ENCODE peak calls at places on chromosome 22, in five cellular contexts. N is Peyer's patch, K is heart left ventricle, G is esophagus squamous epithelium, L is transverse colon. R is an unnamed sample.

GRCh38 chr22:19431641-19432091 is at the start of gene HIRA:
- DNase-seq in N (peak), K (peak), G (no peak), L (peak), R (peak)

GRCh38 chr22:47629273-47629711 is 866.8 kb downstream of the TBC1D22A start:
- DNase-seq in N (no peak), K (no peak), G (no peak), L (no peak), R (peak)

GRCh38 chr22:47943729-47944700 is 1181.6 kb downstream of the TBC1D22A start:
- DNase-seq in N (no peak), K (no peak), G (no peak), L (no peak), R (no peak)

GRCh38 chr22:22248878-22249277 is 4.3 kb downstream of the VPREB1 start:
- DNase-seq in N (no peak), K (no peak), G (no peak), L (no peak), R (no peak)

GRCh38 chr22:44570476-44571445 is 72.7 kb upstream of the RTL6 start:
- DNase-seq in N (no peak), K (no peak), G (no peak), L (no peak), R (no peak)

GRCh38 chr22:22691716-22692701 is 47.6 kb downstream of the GGTLC2 start:
- DNase-seq in N (no peak), K (no peak), G (no peak), L (no peak), R (no peak)

GRCh38 chr22:17999851-18000250 is 24.5 kb downstream of the MICAL3 start:
- DNase-seq in N (no peak), K (no peak), G (no peak), L (no peak), R (no peak)

GRCh38 chr22:22703715-22704114 is 59.3 kb downstream of the GGTLC2 start:
- DNase-seq in N (no peak), K (no peak), G (no peak), L (no peak), R (no peak)

GRCh38 chr22:43179151-43179910 is 7.6 kb downstream of the TTLL12 start:
- DNase-seq in N (no peak), K (peak), G (no peak), L (no peak), R (no peak)

GRCh38 chr22:40345801-40346177 is 511 bp upstream of the ADSL start:
- DNase-seq in N (peak), K (no peak), G (no peak), L (peak), R (peak)

GRCh38 chr22:42769574-42770447 is 49.1 kb upstream of the A4GALT start:
- DNase-seq in N (peak), K (peak), G (no peak), L (peak), R (peak)

GRCh38 chr22:43131773-43132501 is 11.3 kb downstream of the MCAT start:
- DNase-seq in N (no peak), K (peak), G (no peak), L (no peak), R (no peak)

GRCh38 chr22:20441631-20442484 is 4.2 kb upstream of the SCARF2 start:
- DNase-seq in N (peak), K (peak), G (no peak), L (no peak), R (no peak)

GRCh38 chr22:36383110-36383581 is 4.6 kb downstream of the MYH9 start:
- DNase-seq in N (no peak), K (no peak), G (no peak), L (peak), R (no peak)

GRCh38 chr22:19779685-19780268 is 19.2 kb downstream of the TBX1 start:
- DNase-seq in N (no peak), K (no peak), G (no peak), L (no peak), R (no peak)

GRCh38 chr22:48605856-48606255 is 1221.8 kb downstream of the BRD1 start:
- DNase-seq in N (no peak), K (no peak), G (no peak), L (no peak), R (no peak)

GRCh38 chr22:36658900-36659299 is 44.7 kb downstream of the CACNG2 start:
- DNase-seq in N (no peak), K (no peak), G (no peak), L (no peak), R (no peak)

GRCh38 chr22:25497269-25497668 is 67.2 kb upstream of the GRK3 start:
- DNase-seq in N (no peak), K (peak), G (no peak), L (no peak), R (peak)

GRCh38 chr22:47294222-47294532 is 531.7 kb downstream of the TBC1D22A start:
- DNase-seq in N (peak), K (no peak), G (no peak), L (no peak), R (no peak)

GRCh38 chr22:23225724-23226496 is 45.6 kb downstream of the BCR start:
- DNase-seq in N (peak), K (peak), G (no peak), L (peak), R (peak)

GRCh38 chr22:20154602-20155183 is 3.8 kb upstream of the CCDC188 start:
- DNase-seq in N (no peak), K (no peak), G (no peak), L (no peak), R (no peak)

GRCh38 chr22:30822216-30823014 is 127.7 kb downstream of the OSBP2 start:
- DNase-seq in N (no peak), K (no peak), G (no peak), L (no peak), R (no peak)

GRCh38 chr22:50267591-50268390 is 2.4 kb downstream of the MAPK11 start:
- DNase-seq in N (peak), K (peak), G (no peak), L (peak), R (peak)

GRCh38 chr22:18968011-18968749 is 32.1 kb upstream of the PRODH start:
- DNase-seq in N (peak), K (no peak), G (no peak), L (no peak), R (peak)

GRCh38 chr22:23834406-23834805 is 4.4 kb downstream of the DERL3 start:
- DNase-seq in N (no peak), K (no peak), G (no peak), L (no peak), R (no peak)

GRCh38 chr22:20885017-20885556 is 26.3 kb downstream of the SNAP29 start:
- DNase-seq in N (no peak), K (no peak), G (no peak), L (no peak), R (no peak)

GRCh38 chr22:24134090-24134846 is 47.0 kb upstream of the SUSD2 start:
- DNase-seq in N (no peak), K (peak), G (no peak), L (peak), R (peak)

GRCh38 chr22:32904044-32904443 is 102.5 kb downstream of the TIMP3 start:
- DNase-seq in N (no peak), K (peak), G (no peak), L (peak), R (peak)

GRCh38 chr22:36333632-36334031 is 54.1 kb downstream of the MYH9 start:
- DNase-seq in N (no peak), K (no peak), G (no peak), L (no peak), R (peak)

GRCh38 chr22:50148991-50149721 is 21.4 kb upstream of the PANX2 start:
- DNase-seq in N (peak), K (no peak), G (no peak), L (peak), R (peak)

GRCh38 chr22:24095816-24096215 is 84.7 kb downstream of the CABIN1 start:
- DNase-seq in N (peak), K (no peak), G (no peak), L (no peak), R (no peak)

GRCh38 chr22:45683248-45683647 is 11.6 kb downstream of the ATXN10 start:
- DNase-seq in N (no peak), K (no peak), G (no peak), L (no peak), R (no peak)
- TF ChIP-seq POLR2A in N (no peak), K (no peak), G (no peak), L (no peak), R (no peak)

DNA sequence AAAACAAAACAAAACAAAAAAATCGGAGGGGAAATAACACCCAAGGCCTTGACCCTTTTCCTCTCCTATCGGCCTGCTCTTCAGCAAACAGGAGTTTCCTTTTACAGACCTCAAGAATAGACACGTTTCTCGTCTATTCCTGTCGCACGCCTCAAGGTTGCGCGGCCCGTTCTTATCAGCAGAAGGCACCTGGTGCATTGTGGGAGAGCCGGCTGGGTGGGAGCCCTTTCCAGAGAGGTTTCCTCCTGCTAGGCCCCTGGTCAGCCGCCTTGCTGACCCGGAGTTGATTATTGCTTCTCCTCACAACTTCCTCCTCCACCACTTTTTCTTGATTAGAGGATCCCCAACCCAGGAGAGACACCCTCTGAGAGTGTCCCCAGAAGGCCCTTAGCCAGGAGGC is 497.3 kb downstream of the MIAT start:
- DNase-seq in N (no peak), K (no peak), G (no peak), L (no peak), R (no peak)
- TF ChIP-seq POLR2A in N (no peak), K (no peak), G (no peak), L (no peak), R (no peak)

DNA sequence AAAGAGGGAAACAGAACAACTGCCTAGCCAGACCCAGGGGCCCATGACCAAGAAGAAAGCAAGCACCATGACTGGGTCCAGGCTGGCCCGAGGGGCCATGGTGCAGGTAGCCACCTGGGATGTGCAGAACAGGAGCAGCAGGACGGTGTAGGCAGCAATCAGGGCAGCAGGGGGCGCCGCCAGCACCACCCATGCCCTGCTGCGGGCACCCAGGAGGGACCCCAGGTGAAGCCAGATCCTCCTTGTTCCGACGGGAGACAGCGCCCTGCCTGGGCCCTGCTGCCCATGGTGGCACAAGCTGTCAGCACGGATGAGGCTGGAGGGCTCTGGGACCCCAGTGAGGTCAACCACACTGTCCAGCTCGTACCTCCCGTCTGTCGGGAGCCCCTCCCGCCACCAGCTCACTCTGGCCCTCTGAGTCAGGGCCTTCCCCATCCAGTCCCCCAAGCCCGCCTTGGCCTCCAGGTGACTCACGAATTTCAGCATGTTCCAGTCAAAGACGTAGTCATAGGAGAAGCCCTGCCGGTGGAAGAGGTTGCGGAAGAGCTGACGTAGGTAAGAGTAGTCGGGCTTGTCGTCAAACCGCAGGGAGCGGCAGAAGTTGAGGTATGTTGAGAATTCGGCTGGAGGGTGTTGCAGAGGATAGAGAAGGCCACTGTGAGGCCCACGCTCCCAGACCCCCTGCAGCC is 18.8 kb downstream of the CSNK1E start:
- DNase-seq in N (peak), K (no peak), G (no peak), L (no peak), R (no peak)
- TF ChIP-seq POLR2A in N (no peak), K (no peak), G (no peak), L (no peak), R (no peak)

GRCh38 chr22:41684194-41684593 is 4.5 kb downstream of the SNU13 start:
- DNase-seq in N (no peak), K (no peak), G (no peak), L (no peak), R (no peak)

GRCh38 chr22:41687901-41688364 is 734 bp downstream of the SNU13 start:
- DNase-seq in N (peak), K (peak), G (no peak), L (peak), R (peak)

GRCh38 chr22:41690476-41690875 is 1.8 kb upstream of the SNU13 start:
- DNase-seq in N (no peak), K (no peak), G (no peak), L (no peak), R (no peak)

GRCh38 chr22:41683616-41684015 is 5.1 kb downstream of the SNU13 start:
- DNase-seq in N (no peak), K (no peak), G (no peak), L (no peak), R (no peak)

DNA sequence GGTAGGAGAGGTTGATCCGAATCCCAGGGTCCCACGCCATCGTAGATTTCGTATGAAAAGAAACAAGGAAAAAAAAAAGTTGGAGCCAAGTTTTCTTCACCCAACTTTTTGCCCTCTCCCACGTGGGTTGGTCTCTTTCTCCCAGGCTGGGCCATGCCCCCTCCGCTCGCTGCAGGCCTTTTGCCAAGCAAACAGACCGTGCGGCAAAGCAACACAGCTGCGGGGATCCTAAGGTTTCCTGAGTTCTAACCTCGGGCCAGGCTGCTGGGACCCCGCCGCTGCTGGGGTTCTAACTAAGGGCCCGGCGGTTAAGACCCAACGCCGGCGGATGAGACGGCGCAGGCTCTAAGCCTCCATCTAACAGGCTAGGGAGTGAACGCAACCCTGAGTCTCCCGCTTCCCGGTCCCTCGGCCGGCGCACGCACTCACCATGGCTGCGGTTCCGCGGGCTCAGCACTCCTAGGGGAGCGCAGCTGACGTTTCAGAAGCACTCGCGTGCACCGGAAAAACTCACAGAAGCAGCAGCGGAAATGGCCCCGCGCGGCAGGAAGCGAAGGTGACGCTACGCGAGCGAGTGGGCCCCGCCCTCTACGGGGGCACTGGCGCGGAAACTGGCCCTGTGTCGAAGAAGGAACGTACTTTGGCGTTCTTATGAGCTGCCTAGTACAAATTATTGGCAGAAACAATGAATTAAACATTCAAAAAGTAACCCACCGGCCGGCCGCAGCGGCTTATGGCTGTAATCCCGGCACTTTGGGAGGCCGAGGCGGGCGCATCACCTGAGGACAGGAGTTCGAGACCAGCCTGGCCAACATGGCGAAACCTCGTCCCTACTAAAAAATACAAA is at the start of gene SNU13:
- DNase-seq in N (peak), K (peak), G (peak), L (peak), R (peak)
- TF ChIP-seq POLR2A in N (peak), K (peak), G (no peak), L (peak), R (no peak)

GRCh38 chr22:29306830-29307657 is 594 bp downstream of the GAS2L1 start:
- DNase-seq in N (peak), K (peak), G (no peak), L (peak), R (peak)
- TF ChIP-seq POLR2A in N (peak), K (peak), G (no peak), L (no peak), R (peak)